ENCODE peak calls at places on chromosomes 12 and 14, in eight cellular contexts. K, V, A, P, G, U, L and F are unnamed samples.

GRCh38 chr12:94534761-94535613 is 75.3 kb upstream of the CEP83 start:
- DNase-seq in A (no peak), P (no peak), K (no peak), G (no peak), L (no peak), U (no peak), V (no peak), F (no peak)

GRCh38 chr14:105489607-105490317 is 1.3 kb upstream of the TEDC1 start:
- DNase-seq in G (peak), U (peak), P (peak), L (peak), A (peak), K (peak), V (peak), F (peak)

GRCh38 chr14:95516554-95517209 is at the start of gene SYNE3:
- DNase-seq in A (no peak), G (peak), U (no peak), V (peak), K (no peak), L (no peak), P (peak), F (peak)

GRCh38 chr14:93973607-93974006 is 2.8 kb downstream of the ASB2 start:
- DNase-seq in V (no peak), L (no peak), K (no peak), P (no peak), A (no peak), U (no peak), G (no peak), F (no peak)

GRCh38 chr12:47835017-47835830 is 15.5 kb upstream of the HDAC7 start:
- DNase-seq in K (no peak), G (no peak), U (no peak), P (no peak), A (no peak), L (no peak), V (no peak), F (no peak)

GRCh38 chr12:115440438-115440837 is 756.5 kb upstream of the TBX3 start:
- DNase-seq in U (no peak), G (no peak), A (no peak), P (peak), V (no peak), K (no peak), L (peak), F (no peak)

GRCh38 chr12:61920230-61920629 is 340.0 kb upstream of the USP15 start:
- DNase-seq in K (no peak), U (no peak), P (no peak), G (no peak), V (no peak), A (no peak), L (no peak), F (no peak)

GRCh38 chr12:53505555-53506449 is 1.5 kb downstream of the NPFF start:
- DNase-seq in G (no peak), L (no peak), V (no peak), U (no peak), K (no peak), P (no peak), A (no peak), F (no peak)

GRCh38 chr12:67268335-67268895 is 743 bp upstream of the CAND1 start:
- DNase-seq in K (peak), P (peak), G (peak), L (peak), A (peak), U (peak), V (peak), F (peak)

GRCh38 chr12:102093319-102093718 is 26.6 kb downstream of the NUP37 start:
- DNase-seq in L (no peak), P (peak), K (no peak), V (no peak), U (no peak), G (no peak), A (no peak), F (no peak)

GRCh38 chr14:77314043-77314442 is 6.6 kb downstream of the POMT2 start:
- DNase-seq in P (peak), A (no peak), V (no peak), U (peak), K (no peak), G (no peak), L (no peak), F (no peak)

GRCh38 chr14:60656755-60657608 is 7.7 kb upstream of the SIX1 start:
- DNase-seq in K (no peak), U (no peak), P (peak), A (peak), V (no peak), G (no peak), L (no peak), F (peak)

GRCh38 chr12:121668750-121669524 is 517 bp downstream of the MORN3 start:
- DNase-seq in K (peak), A (no peak), U (no peak), P (peak), L (peak), G (peak), V (peak), F (peak)

GRCh38 chr12:79547735-79548347 is 142.9 kb downstream of the PAWR start:
- DNase-seq in A (no peak), P (peak), V (no peak), G (no peak), L (peak), U (no peak), K (no peak), F (peak)

GRCh38 chr14:68551045-68551683 is 241.7 kb downstream of the ZFP36L1 start:
- DNase-seq in K (no peak), V (no peak), L (no peak), P (peak), G (no peak), A (no peak), U (no peak), F (no peak)

GRCh38 chr14:61537567-61538463 is 157.5 kb upstream of the HIF1A start:
- DNase-seq in V (no peak), K (peak), L (peak), A (peak), G (peak), U (no peak), P (peak), F (peak)

GRCh38 chr12:43069768-43070221 is 480.2 kb upstream of the PRICKLE1 start:
- DNase-seq in P (no peak), V (no peak), G (no peak), A (no peak), K (no peak), U (no peak), L (peak), F (no peak)

GRCh38 chr14:94780536-94781404 is 10.9 kb upstream of the GSC start:
- DNase-seq in L (no peak), U (no peak), A (no peak), V (no peak), K (no peak), P (no peak), G (no peak), F (no peak)

GRCh38 chr14:106872619-106873446 is 1346.5 kb downstream of the TMEM121 start:
- DNase-seq in P (peak), A (peak), V (peak), L (no peak), K (peak), U (no peak), G (peak), F (peak)

GRCh38 chr12:100295764-100296555 is 29.0 kb downstream of the SCYL2 start:
- DNase-seq in V (no peak), L (no peak), P (peak), A (no peak), G (no peak), U (no peak), K (no peak), F (no peak)